ENCODE peak calls at places on chromosomes 7 and 10, in four cellular contexts. N is HepG2, A is GM12878, R is K562. C is an unnamed sample.

GRCh38 chr10:119165171-119166110 is at the start of gene SFXN4:
- DNase-seq in N (peak; percentile 63), A (peak; percentile 31), R (peak; percentile 84), C (peak; percentile 90)

GRCh38 chr10:5165738-5166137 is 19.2 kb downstream of the AKR1C8 start:
- DNase-seq in N (no peak), A (no peak), R (peak; percentile 19), C (no peak)

GRCh38 chr10:129784286-129784685 is 179.8 kb downstream of the EBF3 start:
- DNase-seq in N (no peak), A (no peak), R (peak; percentile 11), C (no peak)

GRCh38 chr10:110190170-110190569 is 17.2 kb upstream of the MXI1 start:
- DNase-seq in N (no peak), A (no peak), R (no peak), C (no peak)

GRCh38 chr7:132930881-132931280 is 151.0 kb downstream of the CHCHD3 start:
- DNase-seq in N (peak; percentile 9), A (no peak), R (peak; percentile 37), C (peak; percentile 13)

GRCh38 chr10:37535459-37536246 is 321.8 kb downstream of the ZNF248 start:
- DNase-seq in N (peak; percentile 50), A (no peak), R (no peak), C (no peak)

GRCh38 chr10:110717830-110718595 is 73.9 kb downstream of the RBM20 start:
- DNase-seq in N (no peak), A (no peak), R (no peak), C (no peak)

GRCh38 chr10:7960108-7960507 is 94.4 kb upstream of the GATA3 start:
- DNase-seq in N (no peak), A (no peak), R (no peak), C (no peak)

GRCh38 chr7:19051767-19052375 is 65.6 kb downstream of the TWIST1 start:
- DNase-seq in N (peak; percentile 5), A (no peak), R (peak; percentile 48), C (peak; percentile 49)

GRCh38 chr10:4541292-4541691 is 284.7 kb upstream of the AKR1E2 start:
- DNase-seq in N (no peak), A (no peak), R (no peak), C (no peak)

GRCh38 chr10:84363434-84363833 is 35.0 kb downstream of the CCSER2 start:
- DNase-seq in N (no peak), A (no peak), R (no peak), C (no peak)

GRCh38 chr10:12797471-12798262 is 203.8 kb downstream of the CCDC3 start:
- DNase-seq in N (no peak), A (no peak), R (no peak), C (no peak)

GRCh38 chr7:152200395-152200794 is 174.9 kb downstream of the GALNT11 start:
- DNase-seq in N (no peak), A (no peak), R (no peak), C (no peak)

GRCh38 chr10:132482090-132482489 is 55.5 kb upstream of the INPP5A start:
- DNase-seq in N (peak; percentile 44), A (no peak), R (no peak), C (no peak)

GRCh38 chr10:3668276-3668960 is 116.6 kb downstream of the KLF6 start:
- DNase-seq in N (peak; percentile 55), A (no peak), R (peak; percentile 41), C (no peak)

GRCh38 chr10:69806266-69806665 is 4.6 kb downstream of the COL13A1 start:
- DNase-seq in N (no peak), A (no peak), R (no peak), C (no peak)

GRCh38 chr10:69731184-69731583 is 70.5 kb upstream of the COL13A1 start:
- DNase-seq in N (no peak), A (no peak), R (no peak), C (no peak)

GRCh38 chr10:59181668-59182067 is 5.2 kb downstream of the PHYHIPL start:
- DNase-seq in N (peak; percentile 88), A (peak; percentile 17), R (peak; percentile 18), C (peak; percentile 56)

GRCh38 chr7:74657692-74658170 is at the start of gene GTF2I:
- DNase-seq in N (no peak), A (no peak), R (peak; percentile 82), C (peak; percentile 42)

GRCh38 chr7:24143547-24143946 is 140.4 kb upstream of the NPY start:
- DNase-seq in N (no peak), A (no peak), R (no peak), C (no peak)

GRCh38 chr7:117385340-117386124 is 41.8 kb downstream of the ASZ1 start:
- DNase-seq in N (no peak), A (no peak), R (no peak), C (no peak)

GRCh38 chr7:41628926-41629325 is 74.0 kb downstream of the INHBA start:
- DNase-seq in N (no peak), A (no peak), R (no peak), C (no peak)

GRCh38 chr10:73368238-73368637 is 9.6 kb upstream of the CFAP70 start:
- DNase-seq in N (no peak), A (no peak), R (no peak), C (no peak)

GRCh38 chr7:42082144-42082543 is 154.9 kb downstream of the GLI3 start:
- DNase-seq in N (no peak), A (no peak), R (no peak), C (no peak)

GRCh38 chr10:121405953-121406352 is 192.3 kb downstream of the FGFR2 start:
- DNase-seq in N (no peak), A (no peak), R (no peak), C (no peak)

GRCh38 chr7:110442386-110442837 is 648.5 kb upstream of the LRRN3 start:
- DNase-seq in N (peak; percentile 49), A (no peak), R (no peak), C (peak; percentile 46)

GRCh38 chr7:68535266-68535665 is 1063.0 kb upstream of the AUTS2 start:
- DNase-seq in N (no peak), A (no peak), R (no peak), C (no peak)

GRCh38 chr7:19111474-19112143 is 5.8 kb downstream of the TWIST1 start:
- DNase-seq in N (no peak), A (no peak), R (no peak), C (no peak)

GRCh38 chr10:114404171-114405010 is at the start of gene AFAP1L2:
- DNase-seq in N (no peak), A (no peak), R (peak; percentile 14), C (peak; percentile 69)

GRCh38 chr7:17554341-17555015 is 256.0 kb downstream of the AHR start:
- DNase-seq in N (no peak), A (no peak), R (no peak), C (no peak)

GRCh38 chr10:43347997-43348396 is 23.4 kb upstream of the FXYD4 start:
- DNase-seq in N (no peak), A (no peak), R (no peak), C (no peak)

GRCh38 chr7:130901209-130901783 is 167.3 kb upstream of the KLF14 start:
- DNase-seq in N (no peak), A (no peak), R (no peak), C (no peak)

GRCh38 chr10:88039496-88040200 is 176.2 kb downstream of the PTEN start:
- DNase-seq in N (no peak), A (no peak), R (no peak), C (no peak)

GRCh38 chr10:118853916-118854315 is 99.1 kb upstream of the CACUL1 start:
- DNase-seq in N (no peak), A (no peak), R (no peak), C (no peak)

GRCh38 chr7:112257073-112257472 is 50.6 kb downstream of the ZNF277 start:
- DNase-seq in N (peak; percentile 5), A (no peak), R (no peak), C (no peak)
- TF ChIP-seq TARDBP in N (no peak), A (no peak), R (no peak), C (no peak)

GRCh38 chr10:78196964-78197363 is 163.3 kb downstream of the RPS24 start:
- DNase-seq in N (no peak), A (peak; percentile 7), R (no peak), C (no peak)
- TF ChIP-seq FOXK2 in N (peak; percentile 15), A (no peak), R (no peak), C (no peak)

DNA sequence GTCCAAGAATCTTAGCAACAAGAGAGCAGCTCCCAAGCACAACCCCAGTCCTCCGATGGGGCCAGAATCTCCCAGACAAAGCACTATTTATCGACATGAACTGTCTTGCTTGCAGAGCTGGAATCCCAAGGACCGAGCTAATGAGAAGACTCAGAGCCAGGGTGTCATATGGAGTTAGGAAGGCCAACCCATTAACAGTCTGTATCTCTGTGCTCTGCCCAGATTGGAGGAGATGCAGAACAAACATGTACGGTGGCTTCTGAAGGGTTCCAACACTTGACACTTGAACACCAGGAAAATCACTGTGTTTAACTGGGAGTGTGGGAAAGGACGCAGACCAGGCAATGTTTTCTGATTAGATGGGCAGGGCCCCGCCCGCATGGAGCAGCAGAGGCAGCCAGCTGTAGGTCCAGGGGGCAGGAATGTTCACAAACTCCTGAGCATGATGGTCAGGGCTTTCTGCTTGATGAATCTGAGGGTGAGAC is 35.4 kb downstream of the PPP1R3C start:
- DNase-seq in N (peak; percentile 60), A (no peak), R (no peak), C (no peak)
- TF ChIP-seq BHLHE40 in N (no peak), A (no peak), R (no peak), C (no peak)

DNA sequence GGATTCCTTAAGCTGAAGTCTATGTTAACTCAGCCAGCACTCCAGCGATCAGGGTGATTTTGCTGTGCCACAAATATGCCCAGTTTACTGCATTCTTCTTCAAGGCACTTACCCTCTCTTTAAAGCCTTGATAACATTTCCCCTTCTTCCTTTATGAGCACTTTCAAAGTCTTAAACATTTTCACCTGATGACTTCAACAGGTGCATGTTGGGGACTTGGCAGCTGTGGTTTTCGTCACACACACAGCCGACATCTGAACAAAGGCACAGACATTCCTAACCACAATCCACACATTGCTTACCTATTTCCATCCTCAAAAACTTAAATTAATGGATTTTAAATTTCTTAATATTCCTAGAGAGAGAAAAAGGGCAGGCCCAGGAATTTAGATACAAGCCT is 331.5 kb downstream of the CRPPA start:
- DNase-seq in N (no peak), A (no peak), R (no peak), C (no peak)
- TF ChIP-seq TARDBP in N (no peak), A (no peak), R (no peak), C (no peak)

C was measured in HEK293T.